ENCODE peak calls at places on chromosomes 13 and 19, in four cellular contexts. One of them, this sample, is unnamed.

GRCh38 chr19:14113762-14114414 is 3.7 kb downstream of the PRKACA start:
- DNase-seq in GM03348: no peak
- DNase-seq in NCI-H187: no peak
- DNase-seq in RCC 7860: no peak
- DNase-seq in this sample: no peak

GRCh38 chr13:64130600-64130999 is 2715.0 kb upstream of the PCDH20 start:
- DNase-seq in RCC 7860: no peak
- DNase-seq in NCI-H187: no peak
- DNase-seq in GM03348: no peak
- DNase-seq in this sample: no peak

GRCh38 chr13:41465965-41466364 is 8.6 kb downstream of the RGCC start:
- DNase-seq in NCI-H187: no peak
- DNase-seq in RCC 7860: no peak
- DNase-seq in GM03348: no peak
- DNase-seq in this sample: no peak

GRCh38 chr13:70457474-70457873 is 349.2 kb upstream of the KLHL1 start:
- DNase-seq in NCI-H187: no peak
- DNase-seq in GM03348: no peak
- DNase-seq in RCC 7860: no peak
- DNase-seq in this sample: no peak

GRCh38 chr13:45932611-45933182 is 81.1 kb upstream of the SIAH3 start:
- DNase-seq in GM03348: no peak
- DNase-seq in NCI-H187: no peak
- DNase-seq in RCC 7860: no peak
- DNase-seq in this sample: no peak

GRCh38 chr19:47757617-47758432 is 12.5 kb downstream of the NOP53 start:
- DNase-seq in GM03348: no peak
- DNase-seq in RCC 7860: no peak
- DNase-seq in NCI-H187: no peak
- DNase-seq in this sample: no peak

GRCh38 chr13:27406178-27406939 is 18.1 kb upstream of the GTF3A start:
- DNase-seq in GM03348: peak
- DNase-seq in NCI-H187: no peak
- DNase-seq in RCC 7860: peak
- DNase-seq in this sample: no peak

GRCh38 chr19:44846455-44847143 is 502 bp downstream of the NECTIN2 start:
- DNase-seq in RCC 7860: no peak
- DNase-seq in GM03348: peak
- DNase-seq in NCI-H187: no peak
- DNase-seq in this sample: no peak

GRCh38 chr19:56139847-56140582 is 1.1 kb upstream of the ZNF444 start:
- DNase-seq in GM03348: no peak
- DNase-seq in RCC 7860: no peak
- DNase-seq in NCI-H187: no peak
- DNase-seq in this sample: no peak

GRCh38 chr19:17654993-17655392 is 33.2 kb downstream of the UNC13A start:
- DNase-seq in GM03348: no peak
- DNase-seq in RCC 7860: no peak
- DNase-seq in NCI-H187: no peak
- DNase-seq in this sample: no peak

GRCh38 chr19:50007947-50008346 is 17.2 kb downstream of the VRK3 start:
- DNase-seq in GM03348: no peak
- DNase-seq in RCC 7860: no peak
- DNase-seq in NCI-H187: no peak
- DNase-seq in this sample: no peak

GRCh38 chr13:73146705-73147104 is 87.9 kb downstream of the KLF5 start:
- DNase-seq in NCI-H187: no peak
- DNase-seq in RCC 7860: no peak
- DNase-seq in GM03348: no peak
- DNase-seq in this sample: no peak

This sample was measured in NCI-H2081 treated with DMSO at 0.1 percent for 48 hours.